ENCODE peak calls at places on chromosomes 7 and 10, in six cellular contexts. Q is SJSA1; O is ovary; G is aorta; Y is HCT116; P is CD8-positive, alpha-beta memory T cell. K is an unnamed sample.
A peak's percentile ranks its signal among the peaks of the same experiment; 100 is the strongest.

GRCh38 chr7:28469562-28469961 is 57.2 kb downstream of the CREB5 start:
- DNase-seq in Q (no peak), P (no peak), Y (no peak), O (no peak), G (no peak), K (no peak)

GRCh38 chr10:113329121-113329596 is 223.7 kb upstream of the HABP2 start:
- DNase-seq in G (no peak), O (no peak), Y (no peak), Q (peak; percentile 57), P (no peak), K (no peak)

GRCh38 chr7:151056286-151057037 is 1.2 kb downstream of the CDK5 start:
- DNase-seq in Q (no peak), G (no peak), Y (no peak), P (no peak), O (no peak), K (no peak)

GRCh38 chr10:24866615-24867583 is 85.5 kb downstream of the PRTFDC1 start:
- DNase-seq in Y (no peak), G (peak; percentile 77), P (no peak), Q (peak; percentile 86), O (peak; percentile 60), K (no peak)

GRCh38 chr10:18436902-18437301 is 214.5 kb downstream of the NSUN6 start:
- DNase-seq in P (no peak), G (no peak), Y (no peak), Q (no peak), O (no peak), K (no peak)

GRCh38 chr10:72274730-72275350 is 1.1 kb downstream of the DDIT4 start:
- DNase-seq in P (peak; percentile 83), O (peak; percentile 80), G (peak; percentile 91), Q (no peak), Y (no peak), K (peak; percentile 61)

GRCh38 chr10:17387861-17388503 is 66.4 kb downstream of the ST8SIA6 start:
- DNase-seq in Y (no peak), P (no peak), Q (no peak), G (no peak), O (no peak), K (no peak)

GRCh38 chr10:35573786-35574185 is 31.4 kb upstream of the GJD4 start:
- DNase-seq in O (no peak), P (no peak), Y (no peak), G (no peak), Q (no peak), K (no peak)

GRCh38 chr7:2253021-2253420 is 11.0 kb downstream of the NUDT1 start:
- DNase-seq in O (no peak), G (no peak), Q (no peak), P (no peak), Y (no peak), K (no peak)

GRCh38 chr10:33465747-33466146 is 131.3 kb upstream of the NRP1 start:
- DNase-seq in Q (no peak), Y (no peak), G (no peak), O (no peak), P (no peak), K (no peak)

GRCh38 chr10:30437039-30437781 is 3.2 kb downstream of the MAP3K8 start:
- DNase-seq in Q (peak; percentile 35), O (no peak), Y (no peak), G (no peak), P (no peak), K (no peak)

GRCh38 chr10:4867520-4868356 is 41.7 kb downstream of the AKR1E2 start:
- DNase-seq in Q (no peak), P (no peak), G (no peak), O (no peak), Y (no peak), K (no peak)

GRCh38 chr10:30701471-30702173 is 72.1 kb upstream of the LYZL2 start:
- DNase-seq in G (no peak), O (no peak), Y (no peak), Q (peak; percentile 28), P (peak; percentile 82), K (peak; percentile 72)

GRCh38 chr10:92598321-92598720 is 5.4 kb downstream of the KIF11 start:
- DNase-seq in P (no peak), Q (no peak), Y (no peak), O (no peak), G (no peak), K (no peak)

GRCh38 chr10:31864834-31865518 is 63.7 kb downstream of the ARHGAP12 start:
- DNase-seq in O (no peak), Y (no peak), Q (peak; percentile 50), P (no peak), G (no peak), K (no peak)

GRCh38 chr7:158103378-158103777 is 484.2 kb downstream of the PTPRN2 start:
- DNase-seq in G (no peak), P (no peak), Q (no peak), O (no peak), Y (no peak), K (no peak)

GRCh38 chr7:30202671-30203070 is 67.9 kb downstream of the MTURN start:
- DNase-seq in Q (no peak), Y (no peak), P (no peak), O (no peak), G (no peak), K (no peak)

GRCh38 chr10:87079106-87079836 is 15.4 kb downstream of the GLUD1 start:
- DNase-seq in G (no peak), Y (no peak), P (no peak), Q (no peak), O (no peak), K (no peak)

GRCh38 chr10:120600871-120601644 is 144.0 kb downstream of the PLPP4 start:
- DNase-seq in Y (no peak), G (no peak), P (no peak), Q (no peak), O (no peak), K (no peak)

GRCh38 chr7:12221414-12221813 is 10.3 kb downstream of the TMEM106B start:
- DNase-seq in Y (no peak), Q (no peak), O (no peak), G (no peak), P (no peak), K (no peak)

GRCh38 chr7:5824297-5824610 is 42.8 kb upstream of the RNF216 start:
- DNase-seq in G (no peak), O (no peak), P (peak; percentile 75), Q (no peak), Y (no peak), K (peak; percentile 73)

GRCh38 chr7:43880596-43880995 is 11.3 kb upstream of the MRPS24 start:
- DNase-seq in Y (no peak), O (no peak), P (no peak), G (no peak), Q (peak; percentile 31), K (no peak)

GRCh38 chr7:97024209-97025129 is at the start of gene DLX5:
- DNase-seq in O (peak; percentile 49), Q (peak; percentile 82), G (peak; percentile 79), P (no peak), Y (no peak), K (no peak)

GRCh38 chr7:82433507-82433906 is 10.1 kb downstream of the CACNA2D1 start:
- DNase-seq in Y (no peak), P (no peak), O (no peak), Q (no peak), G (no peak), K (no peak)

GRCh38 chr7:111438369-111439289 is 123.7 kb downstream of the IMMP2L start:
- DNase-seq in O (no peak), G (no peak), Y (no peak), P (no peak), Q (peak; percentile 79), K (no peak)

GRCh38 chr10:133034092-133034491 is 53.6 kb upstream of the ADGRA1 start:
- DNase-seq in Y (no peak), Q (no peak), P (no peak), G (no peak), O (no peak), K (no peak)

GRCh38 chr7:155590215-155591023 is 44.1 kb upstream of the CNPY1 start:
- DNase-seq in P (no peak), Y (no peak), Q (no peak), O (no peak), G (peak; percentile 70), K (no peak)

GRCh38 chr10:31071232-31071999 is 39.8 kb upstream of the ZNF438 start:
- DNase-seq in P (no peak), G (no peak), Y (no peak), O (no peak), Q (no peak), K (no peak)

GRCh38 chr7:46559194-46559576 is 638.1 kb upstream of the IGFBP3 start:
- DNase-seq in G (no peak), O (no peak), Y (no peak), P (no peak), Q (no peak), K (no peak)

GRCh38 chr7:17907014-17907413 is 33.3 kb downstream of the SNX13 start:
- DNase-seq in O (no peak), Y (no peak), Q (no peak), G (no peak), P (no peak), K (no peak)

GRCh38 chr10:22581453-22581852 is 132.9 kb downstream of the PIP4K2A start:
- DNase-seq in G (no peak), P (no peak), Q (no peak), Y (no peak), O (no peak), K (no peak)

GRCh38 chr10:75612904-75613684 is 181.7 kb downstream of the LRMDA start:
- DNase-seq in O (peak; percentile 46), Q (no peak), P (no peak), Y (no peak), G (no peak), K (no peak)

GRCh38 chr10:128147064-128147463 is 20.8 kb upstream of the MKI67 start:
- DNase-seq in G (no peak), Q (no peak), O (no peak), P (no peak), Y (no peak), K (no peak)

GRCh38 chr10:86144301-86144700 is 222.3 kb downstream of the GRID1 start:
- DNase-seq in G (no peak), Q (no peak), O (no peak), P (no peak), Y (no peak), K (no peak)

GRCh38 chr10:20633721-20634120 is 263.4 kb downstream of the NEBL start:
- DNase-seq in Q (no peak), O (no peak), G (no peak), Y (no peak), P (no peak), K (no peak)

GRCh38 chr10:70479626-70480253 is 1.2 kb downstream of the PALD1 start:
- DNase-seq in Y (no peak), Q (no peak), P (no peak), G (no peak), O (no peak), K (no peak)
- H3K4me1 ChIP-seq in Y (peaks cover 54% of the 10 kb centered on the region), Q (peaks cover 14% of the 10 kb centered on the region), P (peaks cover 39% of the 10 kb centered on the region), G (no peaks in the 10 kb centered on the region), O (peaks cover 28% of the 10 kb centered on the region), K (peaks cover 29% of the 10 kb centered on the region)

GRCh38 chr10:100534726-100535125 is 1.0 kb upstream of the HIF1AN start:
- DNase-seq in O (no peak), Q (no peak), G (no peak), P (no peak), Y (no peak), K (no peak)
- H3K27ac ChIP-seq in O (no peak overlapping the region), Q (no peak overlapping the region), G (no peak overlapping the region), P (no peak overlapping the region), Y (no peak overlapping the region), K (no peak overlapping the region)

GRCh38 chr7:26191233-26191973 is 9.1 kb downstream of the HNRNPA2B1 start:
- DNase-seq in Q (no peak), Y (no peak), P (no peak), G (no peak), O (no peak), K (no peak)
- H3K4me3 ChIP-seq in Q (no peak overlapping the region), Y (no peak overlapping the region), P (no peak overlapping the region), G (no peak overlapping the region), O (no peak overlapping the region), K (no peak overlapping the region)

GRCh38 chr10:62056219-62056618 is 154.7 kb downstream of the ARID5B start:
- DNase-seq in O (no peak), Q (no peak), P (no peak), G (no peak), Y (no peak), K (no peak)
- H3K4me1 ChIP-seq in O (peaks cover 18% of the 10 kb centered on the region), Q (peaks cover 43% of the 10 kb centered on the region), P (peaks cover 39% of the 10 kb centered on the region), G (peaks cover 27% of the 10 kb centered on the region), Y (peaks cover 4% of the 10 kb centered on the region), K (peaks cover 34% of the 10 kb centered on the region)